ENCODE peak calls at places on chromosomes 5 and 9, in eight cellular contexts. I is caudate nucleus; P is cardiac septum; S is activated naive CD4-positive, alpha-beta T cell treated with anti-CD3 and anti-CD28 coated beads, Interleukin-2, amount 50 U/mL, for 72 hours; L is HuH-7; A is effector memory CD8-positive, alpha-beta T cell; H is activated T-cell treated with anti-CD3 and anti-CD28 coated beads for 48 hours; D is OCI-M1. T is an unnamed sample.
A peak's percentile ranks its signal among the peaks of the same experiment; 100 is the strongest.

GRCh38 chr9:135224921-135225541 is 137.6 kb downstream of the OLFM1 start:
- DNase-seq in I (no peak), P (peak; percentile 50), S (no peak), L (no peak), A (no peak), H (no peak), D (no peak), T (no peak)

GRCh38 chr9:130180516-130180915 is 8.3 kb downstream of the NCS1 start:
- DNase-seq in I (no peak), P (no peak), S (no peak), L (no peak), A (no peak), H (no peak), D (no peak), T (no peak)

GRCh38 chr9:79973627-79974026 is 401.9 kb downstream of the TLE4 start:
- DNase-seq in I (no peak), P (no peak), S (no peak), L (no peak), A (no peak), H (no peak), D (no peak), T (no peak)

GRCh38 chr5:122377023-122377422 is 65.0 kb downstream of the SNCAIP start:
- DNase-seq in I (no peak), P (no peak), S (no peak), L (no peak), A (no peak), H (no peak), D (peak; percentile 1), T (no peak)

GRCh38 chr5:113147537-113147936 is 170.9 kb downstream of the DCP2 start:
- DNase-seq in I (no peak), P (no peak), S (no peak), L (no peak), A (no peak), H (no peak), D (no peak), T (no peak)

GRCh38 chr9:90044710-90045151 is 439.9 kb downstream of the GADD45G start:
- DNase-seq in I (no peak), P (no peak), S (peak; percentile 29), L (no peak), A (no peak), H (no peak), D (no peak), T (no peak)

GRCh38 chr5:88883566-88884434 is 816 bp upstream of the MEF2C start:
- DNase-seq in I (peak; percentile 69), P (peak; percentile 89), S (peak; percentile 27), L (no peak), A (no peak), H (no peak), D (peak; percentile 89), T (peak; percentile 62)

GRCh38 chr5:54021413-54022155 is 288.8 kb downstream of the ARL15 start:
- DNase-seq in I (no peak), P (no peak), S (no peak), L (no peak), A (no peak), H (no peak), D (peak; percentile 80), T (no peak)

GRCh38 chr5:111447822-111448221 is 64.5 kb downstream of the STARD4 start:
- DNase-seq in I (no peak), P (no peak), S (no peak), L (no peak), A (no peak), H (no peak), D (no peak), T (no peak)

GRCh38 chr9:76761448-76761847 is 2.8 kb upstream of the PCA3 start:
- DNase-seq in I (no peak), P (no peak), S (no peak), L (peak; percentile 8), A (no peak), H (no peak), D (peak; percentile 48), T (no peak)

GRCh38 chr9:24545847-24546522 is at the start of gene IZUMO3:
- DNase-seq in I (no peak), P (no peak), S (no peak), L (no peak), A (no peak), H (no peak), D (no peak), T (no peak)